ENCODE peak calls at places on chromosomes 16 and 17, in eight cellular contexts. S is K562, X is GM12878, L is HCT116, E is H1, F is SK-N-SH, O is endothelial cell of umbilical vein, U is HepG2. D is an unnamed sample.

GRCh38 chr16:81651758-81652718 is 127.1 kb upstream of the PLCG2 start:
- DNase-seq in S (peak; percentile 82), X (no peak), L (no peak), E (no peak), F (no peak), O (no peak), U (no peak), D (no peak)

GRCh38 chr16:85296859-85297698 is 184.8 kb upstream of the CIBAR2 start:
- DNase-seq in S (peak; percentile 85), X (no peak), L (peak; percentile 31), E (peak; percentile 87), F (peak; percentile 72), O (peak; percentile 17), U (peak; percentile 52), D (no peak)

GRCh38 chr17:70251704-70252103 is 82.4 kb downstream of the KCNJ2 start:
- DNase-seq in S (no peak), X (no peak), L (no peak), E (no peak), F (no peak), O (no peak), U (no peak), D (no peak)

GRCh38 chr16:67893791-67894399 is 841 bp downstream of the PSKH1 start:
- DNase-seq in S (no peak), X (no peak), L (no peak), E (no peak), F (no peak), O (no peak), U (peak; percentile 60), D (no peak)

GRCh38 chr16:47523342-47524006 is 62.3 kb downstream of the PHKB start:
- DNase-seq in S (no peak), X (peak; percentile 78), L (no peak), E (no peak), F (no peak), O (peak; percentile 47), U (peak; percentile 91), D (no peak)

GRCh38 chr16:87414251-87414680 is 22.1 kb downstream of the MAP1LC3B start:
- DNase-seq in S (no peak), X (no peak), L (no peak), E (no peak), F (no peak), O (no peak), U (no peak), D (no peak)

GRCh38 chr16:86722970-86723369 is 144.6 kb downstream of the FOXL1 start:
- DNase-seq in S (no peak), X (no peak), L (no peak), E (no peak), F (no peak), O (no peak), U (no peak), D (no peak)

GRCh38 chr17:33688771-33689170 is 395.7 kb upstream of the ASIC2 start:
- DNase-seq in S (no peak), X (no peak), L (no peak), E (no peak), F (no peak), O (no peak), U (no peak), D (no peak)

GRCh38 chr17:36197389-36197708 is 791 bp upstream of the CCL3L1 start:
- DNase-seq in S (no peak), X (no peak), L (no peak), E (peak; percentile 22), F (no peak), O (no peak), U (no peak), D (no peak)

GRCh38 chr17:17119533-17119932 is 77.3 kb downstream of the MPRIP start:
- DNase-seq in S (no peak), X (peak; percentile 11), L (no peak), E (no peak), F (no peak), O (peak; percentile 29), U (no peak), D (no peak)

GRCh38 chr16:23330583-23331249 is 28.6 kb downstream of the SCNN1B start:
- DNase-seq in S (no peak), X (no peak), L (no peak), E (no peak), F (peak; percentile 55), O (no peak), U (no peak), D (no peak)

GRCh38 chr17:76840443-76840767 is 27.8 kb upstream of the MGAT5B start:
- DNase-seq in S (no peak), X (no peak), L (no peak), E (peak; percentile 59), F (peak; percentile 53), O (no peak), U (no peak), D (no peak)

GRCh38 chr17:76844485-76844829 is 23.7 kb upstream of the MGAT5B start:
- DNase-seq in S (no peak), X (no peak), L (no peak), E (no peak), F (peak; percentile 41), O (no peak), U (no peak), D (no peak)

GRCh38 chr17:76841776-76842405 is 26.3 kb upstream of the MGAT5B start:
- DNase-seq in S (peak; percentile 50), X (no peak), L (no peak), E (peak; percentile 64), F (peak; percentile 93), O (no peak), U (no peak), D (no peak)

GRCh38 chr17:76843703-76844484 is 24.3 kb upstream of the MGAT5B start:
- DNase-seq in S (no peak), X (no peak), L (no peak), E (no peak), F (peak; percentile 59), O (no peak), U (no peak), D (no peak)

GRCh38 chr17:76840884-76841775 is 27.1 kb upstream of the MGAT5B start:
- DNase-seq in S (peak; percentile 50), X (no peak), L (no peak), E (no peak), F (peak; percentile 67), O (no peak), U (no peak), D (no peak)
- H3K9ac ChIP-seq in S (peak overlapping the region; percentile 86), X (no peak overlapping the region), L (no peak overlapping the region), E (no peak overlapping the region), F (no peak overlapping the region), O (no peak overlapping the region), U (no peak overlapping the region), D (no peak overlapping the region)

GRCh38 chr17:64145751-64146417 is 15.9 kb upstream of the ERN1 start:
- DNase-seq in S (peak; percentile 92), X (peak; percentile 97), L (peak; percentile 100), E (peak; percentile 93), F (peak; percentile 96), O (peak; percentile 99), U (peak; percentile 100), D (peak; percentile 99)
- TF ChIP-seq POLR2AphosphoS5 in S (peak; percentile 99), X (peak; percentile 100), L (peak; percentile 100), E (peak; percentile 99), F (peak; percentile 100), O (peak; percentile 100), U (peak; percentile 100), D (peak; percentile 100)

DNA sequence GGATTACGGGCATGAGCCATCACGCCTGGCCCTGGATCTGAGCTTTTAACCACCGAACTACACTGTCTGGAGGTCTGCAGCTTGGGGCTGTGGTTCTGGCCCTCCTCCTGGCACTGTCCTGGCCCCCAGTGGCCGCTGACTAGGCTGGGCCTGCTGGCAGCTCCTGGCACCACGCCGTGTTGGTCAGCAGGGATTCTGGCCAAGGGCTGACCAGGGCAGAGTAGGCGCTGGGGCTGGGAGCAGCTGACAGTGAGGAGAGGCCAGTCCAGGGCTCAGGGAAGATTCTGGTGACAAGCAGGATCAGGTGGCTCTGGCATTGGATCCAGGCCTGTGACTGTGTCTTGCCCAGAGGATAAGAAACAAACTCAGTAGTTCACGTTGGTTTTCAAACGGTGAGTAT is 14.6 kb downstream of the EEF2K start:
- DNase-seq in S (no peak), X (no peak), L (no peak), E (no peak), F (no peak), O (no peak), U (no peak), D (no peak)
- H3K9ac ChIP-seq in S (peak overlapping the region; percentile 80), X (no peak overlapping the region), L (no peak overlapping the region), E (no peak overlapping the region), F (no peak overlapping the region), O (no peak overlapping the region), U (no peak overlapping the region), D (no peak overlapping the region)

GRCh38 chr17:39671651-39672521 is 3.6 kb downstream of the PNMT start:
- DNase-seq in S (peak; percentile 62), X (no peak), L (peak; percentile 18), E (peak; percentile 80), F (peak; percentile 86), O (peak; percentile 40), U (peak; percentile 67), D (no peak)
- TF ChIP-seq POLR2AphosphoS5 in S (no peak), X (no peak), L (no peak), E (no peak), F (no peak), O (no peak), U (no peak), D (no peak)

GRCh38 chr17:4479340-4479981 is 19.2 kb upstream of the SPNS2 start:
- DNase-seq in S (no peak), X (no peak), L (no peak), E (no peak), F (no peak), O (no peak), U (no peak), D (no peak)

GRCh38 chr17:4483012-4483840 is 15.5 kb upstream of the SPNS2 start:
- DNase-seq in S (no peak), X (no peak), L (peak; percentile 84), E (no peak), F (no peak), O (no peak), U (no peak), D (no peak)

GRCh38 chr17:4482338-4483011 is 16.2 kb upstream of the SPNS2 start:
- DNase-seq in S (no peak), X (no peak), L (no peak), E (no peak), F (no peak), O (no peak), U (no peak), D (no peak)

GRCh38 chr17:4479982-4480751 is 18.5 kb upstream of the SPNS2 start:
- DNase-seq in S (no peak), X (no peak), L (no peak), E (no peak), F (no peak), O (no peak), U (no peak), D (no peak)

GRCh38 chr17:4480929-4481898 is 17.5 kb upstream of the SPNS2 start:
- DNase-seq in S (no peak), X (no peak), L (no peak), E (no peak), F (no peak), O (no peak), U (no peak), D (no peak)
- H3K9ac ChIP-seq in S (peak overlapping the region; percentile 5), X (peak overlapping the region; percentile 12), L (no peak overlapping the region), E (no peak overlapping the region), F (no peak overlapping the region), O (no peak overlapping the region), U (peak overlapping the region; percentile 19), D (no peak overlapping the region)

GRCh38 chr17:67515490-67516088 is 138.5 kb downstream of the PITPNC1 start:
- DNase-seq in S (no peak), X (no peak), L (no peak), E (no peak), F (no peak), O (no peak), U (no peak), D (no peak)
- TF ChIP-seq POLR2AphosphoS5 in S (no peak), X (no peak), L (no peak), E (no peak), F (no peak), O (no peak), U (no peak), D (no peak)